ENCODE peak calls at places on chromosomes 16 and 17, in ten cellular contexts. Q is upper lobe of right lung; O is epithelial cell of esophagus; G is central memory CD8-positive, alpha-beta T cell; P is nephron progenitor cell; D is NCI-H2171 treated with DMSO at 0.1 percent for 48 hours; E is kidney epithelial cell; S is HTR-8/SVneo; V is testis; U is body of pancreas. R is an unnamed sample.

GRCh38 chr17:66431910-66432309 is 129.5 kb downstream of the PRKCA start:
- DNase-seq in Q (no peak), O (peak), G (no peak), P (no peak), D (no peak), E (no peak), S (peak), V (no peak), U (no peak), R (no peak)

GRCh38 chr17:27367121-27367981 is 73.4 kb downstream of the WSB1 start:
- DNase-seq in Q (no peak), O (no peak), G (no peak), P (no peak), D (no peak), E (no peak), S (no peak), V (no peak), U (no peak), R (no peak)

GRCh38 chr16:22300427-22301071 is 3.3 kb downstream of the POLR3E start:
- DNase-seq in Q (no peak), O (peak), G (no peak), P (peak), D (peak), E (no peak), S (peak), V (peak), U (peak), R (peak)

GRCh38 chr17:77390870-77391269 is 250.1 kb downstream of the SEC14L1 start:
- DNase-seq in Q (no peak), O (no peak), G (no peak), P (no peak), D (no peak), E (no peak), S (no peak), V (no peak), U (no peak), R (no peak)

GRCh38 chr16:19524866-19525723 is 1.4 kb downstream of the CCP110 start:
- DNase-seq in Q (no peak), O (peak), G (no peak), P (no peak), D (no peak), E (no peak), S (no peak), V (no peak), U (no peak), R (no peak)

GRCh38 chr17:72390675-72391501 is 270.1 kb downstream of the SOX9 start:
- DNase-seq in Q (no peak), O (peak), G (no peak), P (no peak), D (no peak), E (no peak), S (no peak), V (no peak), U (no peak), R (no peak)

GRCh38 chr17:12730421-12730820 is 58.9 kb upstream of the ARHGAP44 start:
- DNase-seq in Q (no peak), O (no peak), G (no peak), P (no peak), D (no peak), E (no peak), S (no peak), V (no peak), U (no peak), R (no peak)

GRCh38 chr17:56319531-56319930 is 166.3 kb downstream of the ANKFN1 start:
- DNase-seq in Q (no peak), O (peak), G (no peak), P (no peak), D (peak), E (peak), S (peak), V (no peak), U (no peak), R (peak)

GRCh38 chr17:57657211-57657610 is 87.9 kb downstream of the CCDC182 start:
- DNase-seq in Q (no peak), O (no peak), G (no peak), P (no peak), D (no peak), E (no peak), S (no peak), V (no peak), U (no peak), R (no peak)

GRCh38 chr17:83053021-83053778 is 26.2 kb upstream of the METRNL start:
- DNase-seq in Q (peak), O (peak), G (peak), P (no peak), D (no peak), E (no peak), S (no peak), V (peak), U (peak), R (no peak)

GRCh38 chr17:79940381-79941087 is 95.1 kb downstream of the TBC1D16 start:
- DNase-seq in Q (peak), O (no peak), G (no peak), P (no peak), D (no peak), E (no peak), S (no peak), V (no peak), U (peak), R (no peak)

GRCh38 chr17:82836823-82837357 is 2.9 kb downstream of the ZNF750 start:
- DNase-seq in Q (peak), O (peak), G (no peak), P (no peak), D (peak), E (no peak), S (no peak), V (no peak), U (no peak), R (no peak)

GRCh38 chr16:47477680-47478079 is 16.5 kb downstream of the PHKB start:
- DNase-seq in Q (no peak), O (peak), G (no peak), P (no peak), D (no peak), E (no peak), S (no peak), V (no peak), U (no peak), R (no peak)

GRCh38 chr17:41116292-41116691 is 1.9 kb downstream of the KRTAP4-11 start:
- DNase-seq in Q (no peak), O (no peak), G (no peak), P (no peak), D (no peak), E (no peak), S (no peak), V (no peak), U (no peak), R (no peak)

GRCh38 chr16:88914750-88915368 is 48.4 kb upstream of the PABPN1L start:
- DNase-seq in Q (no peak), O (no peak), G (no peak), P (no peak), D (peak), E (no peak), S (no peak), V (peak), U (no peak), R (no peak)